ENCODE peak calls at places on chromosomes 13 and 19, in ten cellular contexts. P, E, F, K, S, G, I, H, J and D are unnamed samples.

GRCh38 chr19:4077800-4078683 is 11.3 kb upstream of the ZBTB7A start:
- DNase-seq in H (peak), K (peak), E (peak), G (no peak), I (no peak), S (no peak), P (no peak), J (no peak), F (no peak), D (peak)

GRCh38 chr19:15299568-15300409 is 32.5 kb downstream of the BRD4 start:
- DNase-seq in S (no peak), K (peak), G (no peak), E (no peak), F (no peak), H (no peak), P (no peak), I (no peak), J (no peak), D (no peak)

GRCh38 chr13:112627161-112627560 is 39.2 kb upstream of the TUBGCP3 start:
- DNase-seq in G (no peak), J (no peak), H (no peak), K (peak), P (no peak), I (no peak), E (no peak), F (no peak), S (no peak), D (no peak)

GRCh38 chr13:87678353-87678752 is 7.2 kb downstream of the SLITRK5 start:
- DNase-seq in F (no peak), J (no peak), H (no peak), S (no peak), E (no peak), I (no peak), P (no peak), K (no peak), G (no peak), D (no peak)

GRCh38 chr19:10643968-10644290 is 10.2 kb upstream of the ILF3 start:
- DNase-seq in E (no peak), I (no peak), G (no peak), F (no peak), K (no peak), S (no peak), P (no peak), J (no peak), H (no peak), D (no peak)

GRCh38 chr19:15562861-15563260 is 52.2 kb upstream of the CYP4F8 start:
- DNase-seq in J (no peak), G (no peak), S (no peak), E (no peak), H (no peak), P (no peak), F (no peak), I (no peak), K (peak), D (no peak)

GRCh38 chr13:72458701-72459100 is 268.7 kb downstream of the MZT1 start:
- DNase-seq in F (no peak), G (no peak), J (no peak), S (no peak), H (no peak), K (no peak), I (no peak), E (no peak), P (no peak), D (no peak)

GRCh38 chr13:110499621-110500281 is 61.8 kb downstream of the RAB20 start:
- DNase-seq in G (no peak), H (no peak), P (no peak), I (no peak), F (no peak), E (no peak), S (no peak), J (no peak), K (peak), D (no peak)

GRCh38 chr13:90918551-90918950 is 428.9 kb upstream of the MIR17HG start:
- DNase-seq in G (no peak), S (no peak), E (no peak), K (no peak), J (no peak), I (no peak), F (no peak), H (no peak), P (no peak), D (no peak)

GRCh38 chr19:48619692-48620565 is 623 bp downstream of the SPHK2 start:
- DNase-seq in F (no peak), E (peak), S (no peak), J (no peak), I (no peak), K (no peak), G (no peak), P (no peak), H (no peak), D (no peak)

GRCh38 chr13:53405616-53406015 is 377.0 kb downstream of the OLFM4 start:
- DNase-seq in S (no peak), G (no peak), K (no peak), P (no peak), E (no peak), I (no peak), J (no peak), H (no peak), F (no peak), D (no peak)

GRCh38 chr19:912181-913079 is 589 bp downstream of the R3HDM4 start:
- DNase-seq in H (no peak), K (no peak), S (no peak), J (no peak), E (peak), P (no peak), F (no peak), G (peak), I (no peak), D (peak)

GRCh38 chr13:44231786-44232516 is 141.7 kb upstream of the SERP2 start:
- DNase-seq in G (no peak), P (no peak), F (no peak), K (peak), J (no peak), H (no peak), I (no peak), E (no peak), S (no peak), D (no peak)